ENCODE peak calls at places on chromosomes 6 and 20, in nine cellular contexts. One of them, this sample, is unnamed.

GRCh38 chr6:36038120-36038876 is 10.7 kb downstream of the MAPK14 start:
- DNase-seq in RWPE2: no peak
- DNase-seq in activated naive CD4-positive, alpha-beta T cell treated with anti-CD3 and anti-CD28 coated beads for 36 hours: no peak
- DNase-seq in central memory CD4-positive, alpha-beta T cell: no peak
- DNase-seq in ELF-1: no peak
- DNase-seq in NCI-H1092 treated with DMSO at 0.1 percent for 48 hours: no peak
- DNase-seq in amygdala: no peak
- DNase-seq in HEK293T: no peak
- DNase-seq in COR-L47: no peak
- DNase-seq in this sample: no peak

GRCh38 chr20:50874758-50875665 is 56.2 kb downstream of the ADNP start:
- DNase-seq in RWPE2: peak
- DNase-seq in activated naive CD4-positive, alpha-beta T cell treated with anti-CD3 and anti-CD28 coated beads for 36 hours: no peak
- DNase-seq in central memory CD4-positive, alpha-beta T cell: no peak
- DNase-seq in ELF-1: no peak
- DNase-seq in NCI-H1092 treated with DMSO at 0.1 percent for 48 hours: no peak
- DNase-seq in amygdala: no peak
- DNase-seq in HEK293T: no peak
- DNase-seq in COR-L47: no peak
- DNase-seq in this sample: no peak

GRCh38 chr6:15602144-15602543 is 60.7 kb downstream of the DTNBP1 start:
- DNase-seq in RWPE2: no peak
- DNase-seq in activated naive CD4-positive, alpha-beta T cell treated with anti-CD3 and anti-CD28 coated beads for 36 hours: peak
- DNase-seq in central memory CD4-positive, alpha-beta T cell: no peak
- DNase-seq in ELF-1: no peak
- DNase-seq in NCI-H1092 treated with DMSO at 0.1 percent for 48 hours: no peak
- DNase-seq in amygdala: no peak
- DNase-seq in HEK293T: no peak
- DNase-seq in COR-L47: no peak
- DNase-seq in this sample: no peak

GRCh38 chr6:156883497-156884252 is 106.5 kb downstream of the ARID1B start:
- DNase-seq in RWPE2: no peak
- DNase-seq in activated naive CD4-positive, alpha-beta T cell treated with anti-CD3 and anti-CD28 coated beads for 36 hours: peak
- DNase-seq in central memory CD4-positive, alpha-beta T cell: no peak
- DNase-seq in ELF-1: no peak
- DNase-seq in NCI-H1092 treated with DMSO at 0.1 percent for 48 hours: no peak
- DNase-seq in amygdala: no peak
- DNase-seq in HEK293T: no peak
- DNase-seq in COR-L47: no peak
- DNase-seq in this sample: no peak

GRCh38 chr6:12431023-12431422 is 140.9 kb downstream of the EDN1 start:
- DNase-seq in RWPE2: no peak
- DNase-seq in activated naive CD4-positive, alpha-beta T cell treated with anti-CD3 and anti-CD28 coated beads for 36 hours: no peak
- DNase-seq in central memory CD4-positive, alpha-beta T cell: no peak
- DNase-seq in ELF-1: no peak
- DNase-seq in NCI-H1092 treated with DMSO at 0.1 percent for 48 hours: no peak
- DNase-seq in amygdala: no peak
- DNase-seq in HEK293T: no peak
- DNase-seq in COR-L47: no peak
- DNase-seq in this sample: no peak

GRCh38 chr6:145815351-145815772 is 767 bp upstream of the FBXO30 start:
- DNase-seq in RWPE2: no peak
- DNase-seq in activated naive CD4-positive, alpha-beta T cell treated with anti-CD3 and anti-CD28 coated beads for 36 hours: no peak
- DNase-seq in central memory CD4-positive, alpha-beta T cell: no peak
- DNase-seq in ELF-1: no peak
- DNase-seq in NCI-H1092 treated with DMSO at 0.1 percent for 48 hours: no peak
- DNase-seq in amygdala: no peak
- DNase-seq in HEK293T: peak
- DNase-seq in COR-L47: no peak
- DNase-seq in this sample: peak

GRCh38 chr6:4210619-4211419 is 75.4 kb upstream of the ECI2 start:
- DNase-seq in RWPE2: no peak
- DNase-seq in activated naive CD4-positive, alpha-beta T cell treated with anti-CD3 and anti-CD28 coated beads for 36 hours: peak
- DNase-seq in central memory CD4-positive, alpha-beta T cell: peak
- DNase-seq in ELF-1: peak
- DNase-seq in NCI-H1092 treated with DMSO at 0.1 percent for 48 hours: no peak
- DNase-seq in amygdala: no peak
- DNase-seq in HEK293T: peak
- DNase-seq in COR-L47: peak
- DNase-seq in this sample: peak

GRCh38 chr6:44542401-44543116 is 155.1 kb downstream of the CDC5L start:
- DNase-seq in RWPE2: peak
- DNase-seq in activated naive CD4-positive, alpha-beta T cell treated with anti-CD3 and anti-CD28 coated beads for 36 hours: no peak
- DNase-seq in central memory CD4-positive, alpha-beta T cell: no peak
- DNase-seq in ELF-1: peak
- DNase-seq in NCI-H1092 treated with DMSO at 0.1 percent for 48 hours: no peak
- DNase-seq in amygdala: peak
- DNase-seq in HEK293T: no peak
- DNase-seq in COR-L47: no peak
- DNase-seq in this sample: no peak

GRCh38 chr6:168083142-168083885 is 4.3 kb upstream of the FRMD1 start:
- DNase-seq in RWPE2: no peak
- DNase-seq in activated naive CD4-positive, alpha-beta T cell treated with anti-CD3 and anti-CD28 coated beads for 36 hours: no peak
- DNase-seq in central memory CD4-positive, alpha-beta T cell: no peak
- DNase-seq in ELF-1: no peak
- DNase-seq in NCI-H1092 treated with DMSO at 0.1 percent for 48 hours: peak
- DNase-seq in amygdala: no peak
- DNase-seq in HEK293T: no peak
- DNase-seq in COR-L47: no peak
- DNase-seq in this sample: no peak